ENCODE peak calls at places on chromosomes 2 and 18, in ten cellular contexts. H is germinal center; D is HEK293T; Q is Calu3; S is GM18507; P is omental fat pad; F is midbrain; B is stimulated activated CD4-positive, alpha-beta T cell treated with anti-CD3 and anti-CD28 coated beads, Interleukin-1b, Interleukin-23, amount 100 ng/mL, for 1 hour; J is astrocyte; K is NCI-H1092 treated with DMSO at 0.1 percent for 48 hours. M is an unnamed sample.

GRCh38 chr2:72153026-72153791 is 5.5 kb upstream of the CYP26B1 start:
- DNase-seq in P (no peak), F (no peak), S (no peak), K (no peak), J (no peak), B (no peak), D (no peak), Q (no peak), H (no peak), M (no peak)

GRCh38 chr2:126784636-126785035 is 114.1 kb upstream of the TEX51 start:
- DNase-seq in F (no peak), Q (no peak), S (no peak), K (no peak), D (no peak), H (no peak), B (no peak), P (no peak), J (no peak), M (no peak)

GRCh38 chr18:59646228-59646945 is 50.8 kb downstream of the CCBE1 start:
- DNase-seq in S (no peak), Q (no peak), H (no peak), P (no peak), D (no peak), K (no peak), B (no peak), F (no peak), J (no peak), M (no peak)

GRCh38 chr2:241195506-241196130 is 7.1 kb downstream of the ANO7 start:
- DNase-seq in S (no peak), K (no peak), H (no peak), P (no peak), Q (no peak), J (no peak), D (no peak), F (no peak), B (no peak), M (no peak)

GRCh38 chr2:10378189-10378588 is 69.9 kb downstream of the ODC1 start:
- DNase-seq in H (peak), J (no peak), P (no peak), K (no peak), D (no peak), Q (no peak), B (no peak), S (peak), F (no peak), M (no peak)

GRCh38 chr18:79847606-79848293 is 50.0 kb downstream of the KCNG2 start:
- DNase-seq in Q (no peak), P (no peak), S (no peak), B (no peak), F (no peak), H (no peak), K (no peak), D (no peak), J (no peak), M (no peak)

GRCh38 chr2:85902496-85902895 is 13.7 kb upstream of the ST3GAL5 start:
- DNase-seq in H (no peak), J (peak), B (no peak), Q (no peak), S (no peak), D (no peak), K (no peak), F (peak), P (peak), M (peak)

GRCh38 chr2:16625201-16625729 is 40.4 kb downstream of the CYRIA start:
- DNase-seq in Q (no peak), P (no peak), K (no peak), S (no peak), J (no peak), B (no peak), D (no peak), F (peak), H (peak), M (no peak)

GRCh38 chr2:156175946-156176345 is 156.6 kb downstream of the NR4A2 start:
- DNase-seq in J (no peak), Q (no peak), P (no peak), S (no peak), K (no peak), B (no peak), D (no peak), H (no peak), F (no peak), M (no peak)

GRCh38 chr18:14577971-14578370 is 34.6 kb upstream of the POTEC start:
- DNase-seq in Q (no peak), P (no peak), S (no peak), H (no peak), F (no peak), B (no peak), K (no peak), J (no peak), D (no peak), M (no peak)

GRCh38 chr2:201751566-201751965 is 29.2 kb downstream of the ALS2 start:
- DNase-seq in K (no peak), P (no peak), Q (no peak), B (no peak), J (no peak), H (no peak), D (no peak), F (no peak), S (no peak), M (no peak)

GRCh38 chr2:43634604-43635306 is 2.3 kb upstream of the PLEKHH2 start:
- DNase-seq in B (no peak), P (no peak), Q (peak), K (peak), S (no peak), D (no peak), F (peak), J (peak), H (no peak), M (no peak)

GRCh38 chr2:235605306-235605998 is 111.6 kb downstream of the AGAP1 start:
- DNase-seq in J (peak), P (peak), D (no peak), B (no peak), H (no peak), K (peak), S (no peak), Q (no peak), F (peak), M (peak)

GRCh38 chr2:85757860-85758259 is 4.1 kb downstream of the ATOH8 start:
- DNase-seq in D (no peak), B (no peak), K (no peak), Q (no peak), S (no peak), H (no peak), J (no peak), P (no peak), F (no peak), M (no peak)

GRCh38 chr2:20672191-20672951 is 5.4 kb downstream of the GDF7 start:
- DNase-seq in K (no peak), P (no peak), Q (no peak), B (no peak), F (no peak), H (no peak), J (no peak), S (no peak), D (no peak), M (no peak)

GRCh38 chr2:222713007-222713406 is 41.5 kb downstream of the MOGAT1 start:
- DNase-seq in D (no peak), B (no peak), S (no peak), J (peak), K (no peak), F (no peak), H (no peak), P (no peak), Q (no peak), M (no peak)

GRCh38 chr2:239879423-239880084 is 145.6 kb downstream of the NDUFA10 start:
- DNase-seq in K (no peak), B (no peak), F (no peak), D (no peak), Q (no peak), P (no peak), S (no peak), J (no peak), H (no peak), M (no peak)

GRCh38 chr2:134774786-134775641 is 56.2 kb upstream of the TMEM163 start:
- DNase-seq in F (no peak), J (no peak), Q (peak), H (no peak), S (no peak), D (no peak), K (peak), B (no peak), P (no peak), M (no peak)